ENCODE peak calls at places on chromosomes 13 and 19, in four cellular contexts. One of them, this sample, is unnamed.
A peak's percentile ranks its signal among the peaks of the same experiment; 100 is the strongest.

GRCh38 chr13:46795321-46795720 is 1.6 kb downstream of the ESD start:
- DNase-seq in amniotic stem cell: no peak
- DNase-seq in GF-D8: no peak
- DNase-seq in stimulated activated CD4-positive, alpha-beta T cell treated with anti-CD3 and anti-CD28 coated beads, Interleukin-2, amount 100 ng/mL, for 24 hours: no peak
- DNase-seq in this sample: no peak

GRCh38 chr13:44234566-44234965 is 139.1 kb upstream of the SERP2 start:
- DNase-seq in stimulated activated CD4-positive, alpha-beta T cell treated with anti-CD3 and anti-CD28 coated beads, Interleukin-2, amount 100 ng/mL, for 24 hours: no peak
- DNase-seq in GF-D8: no peak
- DNase-seq in amniotic stem cell: no peak
- DNase-seq in this sample: no peak

GRCh38 chr13:94640676-94641075 is 39.0 kb downstream of the GPR180 start:
- DNase-seq in amniotic stem cell: no peak
- DNase-seq in stimulated activated CD4-positive, alpha-beta T cell treated with anti-CD3 and anti-CD28 coated beads, Interleukin-2, amount 100 ng/mL, for 24 hours: no peak
- DNase-seq in GF-D8: no peak
- DNase-seq in this sample: no peak

GRCh38 chr19:5996598-5997320 is 18.8 kb upstream of the RANBP3 start:
- DNase-seq in GF-D8: no peak
- DNase-seq in stimulated activated CD4-positive, alpha-beta T cell treated with anti-CD3 and anti-CD28 coated beads, Interleukin-2, amount 100 ng/mL, for 24 hours: no peak
- DNase-seq in amniotic stem cell: no peak
- DNase-seq in this sample: no peak

GRCh38 chr13:28027607-28028364 is 39.3 kb upstream of the URAD start:
- DNase-seq in GF-D8: no peak
- DNase-seq in stimulated activated CD4-positive, alpha-beta T cell treated with anti-CD3 and anti-CD28 coated beads, Interleukin-2, amount 100 ng/mL, for 24 hours: no peak
- DNase-seq in amniotic stem cell: no peak
- DNase-seq in this sample: no peak

GRCh38 chr19:43527860-43528622 is 1.0 kb upstream of the ETHE1 start:
- DNase-seq in stimulated activated CD4-positive, alpha-beta T cell treated with anti-CD3 and anti-CD28 coated beads, Interleukin-2, amount 100 ng/mL, for 24 hours: no peak
- DNase-seq in GF-D8: peak; percentile 18
- DNase-seq in amniotic stem cell: no peak
- DNase-seq in this sample: no peak

GRCh38 chr13:99656092-99656745 is 154.9 kb downstream of the TM9SF2 start:
- DNase-seq in amniotic stem cell: peak; percentile 42
- DNase-seq in GF-D8: peak; percentile 11
- DNase-seq in stimulated activated CD4-positive, alpha-beta T cell treated with anti-CD3 and anti-CD28 coated beads, Interleukin-2, amount 100 ng/mL, for 24 hours: peak; percentile 87
- DNase-seq in this sample: peak; percentile 51

GRCh38 chr13:106151056-106151699 is 384.3 kb downstream of the EFNB2 start:
- DNase-seq in GF-D8: no peak
- DNase-seq in stimulated activated CD4-positive, alpha-beta T cell treated with anti-CD3 and anti-CD28 coated beads, Interleukin-2, amount 100 ng/mL, for 24 hours: no peak
- DNase-seq in amniotic stem cell: peak; percentile 7
- DNase-seq in this sample: peak; percentile 20

GRCh38 chr13:107339209-107339608 is 771.3 kb upstream of the ARGLU1 start:
- DNase-seq in stimulated activated CD4-positive, alpha-beta T cell treated with anti-CD3 and anti-CD28 coated beads, Interleukin-2, amount 100 ng/mL, for 24 hours: no peak
- DNase-seq in amniotic stem cell: no peak
- DNase-seq in GF-D8: no peak
- DNase-seq in this sample: no peak

GRCh38 chr13:51845574-51846318 is 769 bp upstream of the TMEM272 start:
- DNase-seq in stimulated activated CD4-positive, alpha-beta T cell treated with anti-CD3 and anti-CD28 coated beads, Interleukin-2, amount 100 ng/mL, for 24 hours: no peak
- DNase-seq in GF-D8: no peak
- DNase-seq in amniotic stem cell: no peak
- DNase-seq in this sample: no peak

GRCh38 chr13:46535002-46535401 is 18.0 kb upstream of the LRCH1 start:
- DNase-seq in GF-D8: no peak
- DNase-seq in stimulated activated CD4-positive, alpha-beta T cell treated with anti-CD3 and anti-CD28 coated beads, Interleukin-2, amount 100 ng/mL, for 24 hours: no peak
- DNase-seq in amniotic stem cell: no peak
- DNase-seq in this sample: no peak

GRCh38 chr19:52567921-52568320 is 2.2 kb upstream of the ZNF701 start:
- DNase-seq in stimulated activated CD4-positive, alpha-beta T cell treated with anti-CD3 and anti-CD28 coated beads, Interleukin-2, amount 100 ng/mL, for 24 hours: no peak
- DNase-seq in GF-D8: no peak
- DNase-seq in amniotic stem cell: no peak
- DNase-seq in this sample: no peak